ENCODE peak calls at places on chromosomes 5 and 9, in four cellular contexts. E is uterus, M is brain microvascular endothelial cell, Z is neural progenitor cell. A is an unnamed sample.

GRCh38 chr5:8580298-8580697 is 711.4 kb downstream of the MTRR start:
- DNase-seq in Z (no peak), E (no peak), M (no peak), A (no peak)

GRCh38 chr9:124598048-124598447 is 90.8 kb upstream of the NR5A1 start:
- DNase-seq in E (no peak), M (no peak), Z (no peak), A (no peak)

GRCh38 chr9:129353697-129354336 is 175.8 kb upstream of the IER5L start:
- DNase-seq in Z (no peak), E (no peak), M (no peak), A (no peak)

GRCh38 chr9:4741365-4742031 is 496 bp upstream of the AK3 start:
- DNase-seq in Z (no peak), E (no peak), M (no peak), A (no peak)

GRCh38 chr5:120173125-120173524 is 291.0 kb upstream of the PRR16 start:
- DNase-seq in Z (no peak), E (no peak), M (no peak), A (no peak)

GRCh38 chr5:120055858-120056257 is 408.2 kb upstream of the PRR16 start:
- DNase-seq in M (peak), E (no peak), Z (no peak), A (no peak)

GRCh38 chr5:172548981-172549707 is 91.9 kb upstream of the NEURL1B start:
- DNase-seq in M (no peak), E (peak), Z (no peak), A (no peak)

GRCh38 chr9:89541798-89542197 is 43.9 kb upstream of the SEMA4D start:
- DNase-seq in M (no peak), Z (no peak), E (no peak), A (no peak)

GRCh38 chr9:130779153-130779855 is 55.8 kb upstream of the ABL1 start:
- DNase-seq in Z (no peak), M (peak), E (no peak), A (no peak)

GRCh38 chr9:109551651-109552050 is 53.5 kb upstream of the PTPN3 start:
- DNase-seq in Z (no peak), M (no peak), E (no peak), A (no peak)

GRCh38 chr9:78967557-78968212 is 604.1 kb upstream of the TLE4 start:
- DNase-seq in Z (no peak), M (no peak), E (no peak), A (no peak)

GRCh38 chr9:27870404-27870803 is 297.1 kb upstream of the C9orf72 start:
- DNase-seq in M (peak), Z (no peak), E (no peak), A (no peak)

GRCh38 chr5:37841223-37841622 is 1.4 kb upstream of the GDNF start:
- DNase-seq in Z (no peak), E (no peak), M (no peak), A (no peak)

GRCh38 chr5:103260951-103261350 is 2.4 kb downstream of the MACIR start:
- DNase-seq in M (no peak), Z (no peak), E (no peak), A (no peak)

GRCh38 chr9:68455436-68455835 is 85.2 kb downstream of the TMEM252 start:
- DNase-seq in Z (no peak), E (no peak), M (no peak), A (no peak)

GRCh38 chr5:161585798-161586197 is 39.3 kb upstream of the GABRB2 start:
- DNase-seq in M (no peak), Z (no peak), E (no peak), A (no peak)

GRCh38 chr9:34240021-34240420 is 61.2 kb downstream of the UBAP1 start:
- DNase-seq in M (no peak), E (no peak), Z (no peak), A (no peak)

GRCh38 chr5:77893225-77893860 is 117.2 kb upstream of the TBCA start:
- DNase-seq in Z (no peak), M (peak), E (no peak), A (peak)

GRCh38 chr5:37807902-37808301 is 31.9 kb downstream of the GDNF start:
- DNase-seq in E (no peak), Z (no peak), M (no peak), A (no peak)

GRCh38 chr9:17520264-17521058 is 58.4 kb upstream of the SH3GL2 start:
- DNase-seq in Z (peak), M (no peak), E (no peak), A (no peak)

GRCh38 chr5:1314564-1314982 is 19.7 kb upstream of the TERT start:
- DNase-seq in M (no peak), E (no peak), Z (no peak), A (no peak)

GRCh38 chr5:64570395-64570996 is 64.7 kb downstream of the RGS7BP start:
- DNase-seq in M (no peak), E (no peak), Z (no peak), A (no peak)

GRCh38 chr5:163460562-163461176 is at the start of gene HMMR:
- DNase-seq in Z (peak), E (no peak), M (no peak), A (no peak)

GRCh38 chr9:137267933-137268355 is 9.6 kb upstream of the TOR4A start:
- DNase-seq in M (peak), Z (no peak), E (no peak), A (no peak)

GRCh38 chr9:133737774-133738038 is 446 bp downstream of the SARDH start:
- DNase-seq in Z (no peak), E (no peak), M (no peak), A (no peak)

GRCh38 chr5:157575096-157575872 is at the start of gene ADAM19:
- DNase-seq in Z (peak), M (no peak), E (peak), A (no peak)

GRCh38 chr9:95204710-95205109 is 112.8 kb downstream of the FANCC start:
- DNase-seq in M (no peak), Z (peak), E (no peak), A (peak)

GRCh38 chr5:73726071-73726470 is 100.1 kb downstream of the ARHGEF28 start:
- DNase-seq in E (no peak), Z (no peak), M (no peak), A (no peak)

GRCh38 chr5:173454764-173455598 is 126.8 kb upstream of the STC2 start:
- DNase-seq in M (peak), E (peak), Z (no peak), A (peak)

GRCh38 chr9:118575341-118576070 is 793.7 kb downstream of the BRINP1 start:
- DNase-seq in M (no peak), Z (no peak), E (no peak), A (no peak)

GRCh38 chr5:107820339-107820880 is 149.7 kb upstream of the EFNA5 start:
- DNase-seq in Z (no peak), E (no peak), M (no peak), A (no peak)

GRCh38 chr5:162209005-162209605 is 141.5 kb downstream of the GABRG2 start:
- DNase-seq in E (no peak), M (peak), Z (peak), A (no peak)

GRCh38 chr5:159582756-159583523 is 252.7 kb upstream of the IL12B start:
- DNase-seq in E (no peak), Z (no peak), M (peak), A (no peak)

GRCh38 chr5:56278267-56278826 is 45.2 kb upstream of the ANKRD55 start:
- DNase-seq in Z (peak), E (no peak), M (peak), A (peak)

GRCh38 chr9:98811051-98811650 is 3.7 kb downstream of the GALNT12 start:
- DNase-seq in E (no peak), Z (no peak), M (peak), A (peak)

DNA sequence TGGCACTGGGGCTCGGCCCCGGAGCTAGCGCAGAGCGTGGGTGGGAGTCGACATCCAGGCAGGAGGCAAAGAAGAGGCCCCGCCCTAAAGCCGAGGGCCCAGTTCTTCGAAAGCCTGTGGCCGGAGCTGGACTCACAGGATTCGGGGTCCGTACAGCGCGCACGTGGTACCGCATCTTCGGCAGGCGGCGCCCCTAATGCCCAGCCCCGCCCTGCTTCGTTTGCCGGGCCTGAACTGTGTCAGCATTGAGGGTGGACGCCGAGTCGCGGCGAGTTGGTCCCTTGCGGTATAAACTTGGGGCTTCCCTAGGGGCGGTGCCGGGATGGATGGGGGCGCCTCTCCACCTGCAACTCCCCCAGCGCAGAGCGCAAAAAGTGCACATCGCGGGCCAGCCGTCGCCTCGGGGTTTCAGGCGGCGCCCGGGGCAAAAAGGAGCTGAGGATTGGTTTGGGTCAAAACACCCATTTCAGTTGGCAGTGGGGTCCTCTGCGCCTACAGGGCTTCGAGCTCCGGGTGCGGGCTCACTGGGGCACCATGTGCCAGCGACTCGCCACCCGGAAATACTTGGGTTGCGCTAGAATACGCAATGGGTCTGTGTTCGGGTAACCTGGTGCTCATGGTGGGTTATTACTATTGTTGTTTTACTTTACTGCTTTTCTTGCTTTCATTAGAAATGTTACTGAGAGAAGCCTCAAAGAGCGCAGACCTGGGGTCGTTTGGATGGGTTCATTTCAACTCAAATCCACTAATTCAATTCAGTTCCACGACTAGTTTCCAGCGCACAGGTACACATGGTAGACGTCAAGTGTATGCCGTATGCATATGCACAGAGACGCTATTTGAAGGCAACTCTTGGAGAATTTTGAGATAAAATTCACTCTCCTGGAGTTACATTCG is 3.9 kb upstream of the PAX5 start:
- DNase-seq in Z (peak), E (no peak), M (no peak), A (no peak)
- H3K4me3 ChIP-seq in Z (peak), E (peak), M (no peak), A (no peak)

GRCh38 chr5:89445106-89445745 is 562.2 kb upstream of the MEF2C start:
- DNase-seq in E (no peak), Z (no peak), M (no peak), A (no peak)
- H3K4me3 ChIP-seq in E (no peak), Z (no peak), M (no peak), A (no peak)

GRCh38 chr9:92406506-92406905 is 2.1 kb upstream of the OGN start:
- DNase-seq in E (no peak), Z (no peak), M (peak), A (no peak)
- H3K4me3 ChIP-seq in E (no peak), Z (no peak), M (no peak), A (no peak)

GRCh38 chr5:147796556-147797308 is 14.2 kb upstream of the JAKMIP2 start:
- DNase-seq in E (no peak), Z (no peak), M (no peak), A (no peak)
- H3K4me3 ChIP-seq in E (no peak), Z (no peak), M (no peak), A (no peak)

DNA sequence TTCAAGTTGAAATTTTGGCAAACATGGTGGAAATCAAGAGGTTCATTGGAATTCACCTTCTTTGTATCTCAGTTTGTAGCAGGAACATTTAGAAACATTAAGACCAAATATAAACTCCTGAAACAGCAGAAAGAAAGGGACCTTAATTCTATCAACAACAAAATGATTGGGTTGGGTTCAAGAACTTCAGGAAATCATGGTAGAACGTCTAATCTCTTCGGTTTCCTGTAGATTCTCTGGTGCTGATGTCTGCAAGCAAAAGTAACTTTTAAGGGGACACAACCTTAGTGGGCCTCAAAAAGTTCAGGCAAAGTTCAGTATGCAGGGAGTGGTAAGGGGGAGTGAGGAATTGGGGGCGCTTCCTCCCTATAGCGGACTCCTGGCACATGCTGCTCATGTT is 3.4 kb downstream of the IL33 start:
- DNase-seq in M (no peak), Z (no peak), E (no peak), A (no peak)
- H3K4me3 ChIP-seq in M (no peak), Z (no peak), E (no peak), A (no peak)

GRCh38 chr5:126998201-126998631 is 32.1 kb downstream of the MARCHF3 start:
- DNase-seq in E (no peak), Z (no peak), M (no peak), A (no peak)
- H3K4me3 ChIP-seq in E (no peak), Z (no peak), M (no peak), A (no peak)

DNA sequence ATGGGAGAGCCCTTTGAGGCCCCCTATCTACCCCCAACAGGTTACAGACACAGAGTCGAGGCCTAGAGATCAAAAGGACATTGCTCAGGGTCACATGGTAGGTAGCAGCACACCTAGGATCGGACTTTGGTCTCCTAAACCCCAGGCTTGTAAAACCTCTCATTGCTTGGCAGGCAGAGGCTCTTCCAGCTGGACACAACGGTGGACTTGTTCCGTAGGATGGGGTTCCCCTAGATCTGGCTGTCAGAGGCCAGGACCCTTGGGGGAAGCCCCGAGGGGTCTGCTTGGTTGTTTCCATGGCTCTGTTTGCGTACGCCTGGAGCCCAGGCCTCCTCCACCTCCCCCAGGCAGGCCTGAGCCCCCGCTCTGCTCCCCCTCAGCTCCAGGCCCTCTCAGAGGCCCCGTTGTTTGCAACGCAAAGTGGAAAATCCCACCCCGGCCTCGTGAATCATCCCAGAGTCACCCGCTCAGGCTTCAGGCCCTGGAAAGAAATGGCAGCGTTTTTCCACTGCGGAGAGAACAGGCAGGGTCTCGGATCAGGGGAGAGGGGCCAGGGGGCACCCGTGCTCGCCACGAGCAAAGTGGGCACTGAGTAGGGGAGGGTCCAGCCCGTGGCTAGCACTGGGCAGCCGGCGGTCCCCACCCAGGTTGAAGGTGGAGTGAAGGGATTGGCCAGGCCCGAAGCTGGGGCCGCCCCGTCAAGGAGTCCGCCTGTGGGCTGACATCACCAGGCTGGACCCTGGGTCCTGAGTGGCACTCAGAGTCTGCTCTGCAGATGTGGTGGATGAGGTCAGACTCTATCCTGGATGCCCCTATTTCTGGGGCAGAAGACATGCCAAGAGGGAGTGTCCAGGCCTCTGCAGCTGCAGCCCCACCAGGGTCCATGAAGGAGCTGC is 19.8 kb downstream of the COL27A1 start:
- DNase-seq in Z (no peak), M (no peak), E (peak), A (no peak)
- H3K4me3 ChIP-seq in Z (no peak), M (no peak), E (no peak), A (no peak)

GRCh38 chr5:93583525-93583798 is 440 bp downstream of the NR2F1 start:
- DNase-seq in M (no peak), Z (no peak), E (no peak), A (no peak)
- H3K4me3 ChIP-seq in M (peak), Z (peak), E (peak), A (peak)

A was measured in retinal pigment epithelial cell.